ENCODE peak calls at places on chromosomes 3 and 15, in four cellular contexts. One of them, this sample, is unnamed.

GRCh38 chr3:152396867-152397266 is 128.1 kb downstream of the MBNL1 start:
- DNase-seq in mammary epithelial cell: no peak
- DNase-seq in thoracic aorta: no peak
- DNase-seq in H7: no peak
- DNase-seq in this sample: no peak

GRCh38 chr3:172520332-172520831 is 2.8 kb downstream of the TNFSF10 start:
- DNase-seq in thoracic aorta: no peak
- DNase-seq in mammary epithelial cell: peak; percentile 91
- DNase-seq in H7: no peak
- DNase-seq in this sample: no peak

GRCh38 chr15:95567686-95568085 is 762.8 kb upstream of the NR2F2 start:
- DNase-seq in thoracic aorta: no peak
- DNase-seq in H7: no peak
- DNase-seq in mammary epithelial cell: no peak
- DNase-seq in this sample: no peak

GRCh38 chr3:9765865-9766264 is 3.9 kb downstream of the CAMK1 start:
- DNase-seq in thoracic aorta: no peak
- DNase-seq in H7: peak; percentile 77
- DNase-seq in mammary epithelial cell: no peak
- DNase-seq in this sample: no peak

GRCh38 chr3:36319683-36320082 is 60.6 kb upstream of the STAC start:
- DNase-seq in thoracic aorta: no peak
- DNase-seq in mammary epithelial cell: no peak
- DNase-seq in H7: peak; percentile 19
- DNase-seq in this sample: no peak

GRCh38 chr3:34183581-34184313 is 385.3 kb downstream of the PDCD6IP start:
- DNase-seq in H7: no peak
- DNase-seq in mammary epithelial cell: no peak
- DNase-seq in thoracic aorta: no peak
- DNase-seq in this sample: no peak

GRCh38 chr3:71784914-71785593 is at the start of gene PROK2:
- DNase-seq in mammary epithelial cell: no peak
- DNase-seq in thoracic aorta: no peak
- DNase-seq in H7: peak; percentile 77
- DNase-seq in this sample: no peak

GRCh38 chr15:74866090-74866489 is 7.1 kb downstream of the SCAMP2 start:
- DNase-seq in thoracic aorta: no peak
- DNase-seq in mammary epithelial cell: peak; percentile 89
- DNase-seq in H7: no peak
- DNase-seq in this sample: no peak

GRCh38 chr3:57557088-57557537 is 1.0 kb downstream of the PDE12 start:
- DNase-seq in H7: peak; percentile 45
- DNase-seq in mammary epithelial cell: peak; percentile 56
- DNase-seq in thoracic aorta: no peak
- DNase-seq in this sample: no peak

GRCh38 chr3:60588806-60589205 is 662.4 kb downstream of the FHIT start:
- DNase-seq in mammary epithelial cell: peak; percentile 94
- DNase-seq in H7: no peak
- DNase-seq in thoracic aorta: no peak
- DNase-seq in this sample: no peak

GRCh38 chr15:31004220-31004733 is 12.8 kb upstream of the MTMR10 start:
- DNase-seq in H7: peak; percentile 40
- DNase-seq in thoracic aorta: no peak
- DNase-seq in mammary epithelial cell: no peak
- DNase-seq in this sample: no peak

GRCh38 chr3:109178701-109179100 is 42.2 kb downstream of the C3orf85 start:
- DNase-seq in mammary epithelial cell: no peak
- DNase-seq in H7: no peak
- DNase-seq in thoracic aorta: no peak
- DNase-seq in this sample: no peak

GRCh38 chr3:52317178-52317577 is 1.1 kb downstream of the DNAH1 start:
- DNase-seq in H7: peak; percentile 77
- DNase-seq in mammary epithelial cell: no peak
- DNase-seq in thoracic aorta: no peak
- DNase-seq in this sample: no peak

GRCh38 chr15:80031841-80032240 is 27.6 kb upstream of the ZFAND6 start:
- DNase-seq in mammary epithelial cell: peak; percentile 30
- DNase-seq in thoracic aorta: no peak
- DNase-seq in H7: no peak
- DNase-seq in this sample: no peak

GRCh38 chr3:62453448-62453847 is 80.1 kb upstream of the FEZF2 start:
- DNase-seq in mammary epithelial cell: no peak
- DNase-seq in thoracic aorta: no peak
- DNase-seq in H7: no peak
- DNase-seq in this sample: no peak

GRCh38 chr3:79766474-79767193 is 1.2 kb downstream of the ROBO1 start:
- DNase-seq in mammary epithelial cell: no peak
- DNase-seq in H7: peak; percentile 45
- DNase-seq in thoracic aorta: no peak
- DNase-seq in this sample: no peak

GRCh38 chr15:93158104-93158503 is 69.1 kb upstream of the RGMA start:
- DNase-seq in thoracic aorta: no peak
- DNase-seq in mammary epithelial cell: no peak
- DNase-seq in H7: no peak
- DNase-seq in this sample: no peak

GRCh38 chr3:36957862-36958686 is 13.2 kb upstream of the TRANK1 start:
- DNase-seq in mammary epithelial cell: peak; percentile 95
- DNase-seq in thoracic aorta: no peak
- DNase-seq in H7: no peak
- DNase-seq in this sample: no peak

GRCh38 chr3:188233320-188233719 is 79.4 kb downstream of the LPP start:
- DNase-seq in H7: no peak
- DNase-seq in thoracic aorta: no peak
- DNase-seq in mammary epithelial cell: peak; percentile 21
- DNase-seq in this sample: no peak

GRCh38 chr15:52765779-52766178 is 24.4 kb downstream of the ONECUT1 start:
- DNase-seq in H7: no peak
- DNase-seq in thoracic aorta: no peak
- DNase-seq in mammary epithelial cell: no peak
- DNase-seq in this sample: no peak

GRCh38 chr3:69129531-69129930 is 7.1 kb upstream of the LMOD3 start:
- DNase-seq in H7: no peak
- DNase-seq in mammary epithelial cell: no peak
- DNase-seq in thoracic aorta: no peak
- DNase-seq in this sample: no peak

GRCh38 chr3:105066106-105066839 is 300.4 kb upstream of the ALCAM start:
- DNase-seq in thoracic aorta: no peak
- DNase-seq in mammary epithelial cell: peak; percentile 5
- DNase-seq in H7: no peak
- DNase-seq in this sample: no peak

GRCh38 chr15:23599053-23599452 is 33.6 kb downstream of the MKRN3 start:
- DNase-seq in mammary epithelial cell: no peak
- DNase-seq in H7: no peak
- DNase-seq in thoracic aorta: no peak
- DNase-seq in this sample: no peak

GRCh38 chr3:128763967-128764366 is 38.0 kb downstream of the RAB7A start:
- DNase-seq in mammary epithelial cell: no peak
- DNase-seq in H7: no peak
- DNase-seq in thoracic aorta: no peak
- DNase-seq in this sample: no peak

GRCh38 chr15:99115300-99116215 is 10.7 kb downstream of the SYNM start:
- DNase-seq in mammary epithelial cell: no peak
- DNase-seq in thoracic aorta: no peak
- DNase-seq in H7: no peak
- DNase-seq in this sample: no peak

GRCh38 chr3:24401090-24401810 is 93.4 kb downstream of the THRB start:
- DNase-seq in mammary epithelial cell: no peak
- DNase-seq in H7: no peak
- DNase-seq in thoracic aorta: no peak
- DNase-seq in this sample: no peak

GRCh38 chr3:20056727-20057611 is 16.7 kb downstream of the KAT2B start:
- DNase-seq in thoracic aorta: no peak
- DNase-seq in H7: no peak
- DNase-seq in mammary epithelial cell: peak; percentile 98
- DNase-seq in this sample: no peak

GRCh38 chr3:55329849-55330248 is 157.3 kb downstream of the WNT5A start:
- DNase-seq in mammary epithelial cell: peak; percentile 68
- DNase-seq in thoracic aorta: no peak
- DNase-seq in H7: no peak
- DNase-seq in this sample: no peak

GRCh38 chr3:141795719-141796435 is 32.7 kb downstream of the GRK7 start:
- DNase-seq in thoracic aorta: no peak
- DNase-seq in mammary epithelial cell: no peak
- DNase-seq in H7: no peak
- DNase-seq in this sample: no peak

GRCh38 chr3:45497963-45498362 is 96.6 kb upstream of the LIMD1 start:
- DNase-seq in mammary epithelial cell: no peak
- DNase-seq in H7: no peak
- DNase-seq in thoracic aorta: no peak
- DNase-seq in this sample: no peak

GRCh38 chr3:426056-426455 is 229.5 kb downstream of the CHL1 start:
- DNase-seq in H7: no peak
- DNase-seq in mammary epithelial cell: peak; percentile 28
- DNase-seq in thoracic aorta: no peak
- DNase-seq in this sample: no peak

GRCh38 chr3:70805044-70805732 is 492.8 kb upstream of the MDFIC2 start:
- DNase-seq in mammary epithelial cell: no peak
- DNase-seq in thoracic aorta: no peak
- DNase-seq in H7: no peak
- DNase-seq in this sample: no peak

GRCh38 chr3:148331111-148331818 is 366.4 kb upstream of the AGTR1 start:
- DNase-seq in mammary epithelial cell: no peak
- DNase-seq in thoracic aorta: no peak
- DNase-seq in H7: no peak
- DNase-seq in this sample: no peak

DNA sequence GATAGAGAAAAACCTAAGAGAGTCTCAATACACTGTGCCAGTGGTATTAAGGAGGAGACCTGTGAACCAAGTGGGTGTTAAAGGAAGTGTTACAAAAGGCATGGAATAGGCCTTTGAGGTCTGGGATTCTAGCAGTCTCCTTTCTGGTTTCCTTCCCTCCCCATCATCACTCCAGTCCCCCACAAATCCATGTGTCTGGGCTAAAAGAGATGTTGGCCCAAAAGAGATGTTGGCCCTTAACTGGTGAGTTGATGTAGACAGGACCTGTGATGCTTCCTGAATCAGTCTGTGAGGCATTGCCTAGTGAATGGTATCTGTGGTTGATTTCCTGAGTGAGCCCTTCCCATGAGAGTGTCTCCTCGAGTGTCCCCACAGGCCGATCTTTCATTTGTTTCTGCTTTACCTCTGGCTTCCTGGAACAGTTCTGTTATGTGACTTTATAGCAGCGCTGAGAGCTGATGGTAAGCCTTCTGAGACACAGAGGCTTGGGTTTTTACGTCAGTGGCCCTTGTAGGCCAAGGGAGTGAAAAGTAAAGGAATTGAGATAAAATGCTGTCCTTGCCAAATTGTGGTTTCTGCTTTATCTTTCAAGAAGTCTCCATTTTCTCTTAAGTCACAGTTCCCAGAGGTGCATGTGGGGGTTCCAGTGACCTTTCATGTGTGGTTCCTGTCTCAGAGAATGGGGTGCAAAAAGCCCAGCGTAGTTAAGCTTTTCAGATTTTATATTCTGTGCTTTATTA is 87.8 kb downstream of the KLHL25 start:
- DNase-seq in H7: no peak
- DNase-seq in thoracic aorta: no peak
- DNase-seq in mammary epithelial cell: no peak
- DNase-seq in this sample: no peak
- H3K4me3 ChIP-seq in H7: no peak overlapping the region
- H3K4me3 ChIP-seq in thoracic aorta: peak overlapping the region; percentile 52
- H3K4me3 ChIP-seq in mammary epithelial cell: no peak overlapping the region
- H3K4me3 ChIP-seq in this sample: peak overlapping the region; percentile 20

GRCh38 chr15:40080847-40081246 is 27.8 kb downstream of the BMF start:
- DNase-seq in mammary epithelial cell: no peak
- DNase-seq in H7: no peak
- DNase-seq in thoracic aorta: no peak
- DNase-seq in this sample: no peak

GRCh38 chr15:40081691-40082194 is 26.9 kb downstream of the BMF start:
- DNase-seq in H7: peak; percentile 84
- DNase-seq in mammary epithelial cell: peak; percentile 64
- DNase-seq in thoracic aorta: no peak
- DNase-seq in this sample: peak; percentile 80

GRCh38 chr15:40080104-40080503 is 28.6 kb downstream of the BMF start:
- DNase-seq in H7: no peak
- DNase-seq in mammary epithelial cell: no peak
- DNase-seq in thoracic aorta: no peak
- DNase-seq in this sample: no peak

GRCh38 chr15:40083756-40084101 is 24.9 kb downstream of the BMF start:
- DNase-seq in mammary epithelial cell: no peak
- DNase-seq in thoracic aorta: no peak
- DNase-seq in H7: no peak
- DNase-seq in this sample: no peak

DNA sequence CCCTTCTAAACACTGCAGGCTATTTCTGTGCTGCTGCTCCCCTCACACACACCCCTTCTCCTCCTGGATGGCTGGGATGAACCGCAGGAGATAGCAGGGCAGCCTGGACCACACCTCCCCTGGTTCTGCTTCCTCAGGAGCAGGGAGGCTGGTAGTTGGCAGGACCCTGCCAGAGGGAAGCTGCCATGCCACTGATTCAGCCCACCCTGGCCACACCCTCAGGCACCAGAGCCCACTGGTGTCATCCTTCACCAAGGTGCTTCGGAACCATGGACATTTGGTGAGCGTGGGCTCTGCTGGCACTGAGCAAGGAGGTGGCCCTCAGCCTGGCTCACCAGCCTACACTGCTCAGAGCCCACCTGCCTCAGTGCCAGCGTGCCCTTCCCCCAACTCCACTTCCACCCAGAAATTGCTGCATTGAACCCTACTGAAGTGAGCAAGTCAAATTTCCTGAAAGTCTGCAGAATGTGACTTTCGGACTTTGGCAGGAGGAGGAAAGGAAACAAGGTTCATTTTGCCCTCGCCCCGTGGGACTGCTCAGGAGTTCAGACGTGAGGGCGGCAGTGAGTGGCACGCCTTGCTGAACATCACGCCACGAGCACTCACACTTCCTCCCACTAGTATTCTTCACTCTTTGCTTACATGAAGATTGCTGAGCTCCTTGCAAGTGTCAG is 26.3 kb downstream of the BMF start:
- DNase-seq in H7: no peak
- DNase-seq in thoracic aorta: no peak
- DNase-seq in mammary epithelial cell: no peak
- DNase-seq in this sample: no peak
- H3K4me3 ChIP-seq in H7: no peak overlapping the region
- H3K4me3 ChIP-seq in thoracic aorta: peak overlapping the region; percentile 68
- H3K4me3 ChIP-seq in mammary epithelial cell: no peak overlapping the region
- H3K4me3 ChIP-seq in this sample: peak overlapping the region; percentile 40

GRCh38 chr3:111538687-111539086 is 3.3 kb upstream of the CD96 start:
- DNase-seq in thoracic aorta: no peak
- DNase-seq in H7: no peak
- DNase-seq in mammary epithelial cell: peak; percentile 21
- DNase-seq in this sample: no peak
- H3K4me3 ChIP-seq in thoracic aorta: no peak overlapping the region
- H3K4me3 ChIP-seq in H7: no peak overlapping the region
- H3K4me3 ChIP-seq in mammary epithelial cell: no peak overlapping the region
- H3K4me3 ChIP-seq in this sample: no peak overlapping the region

GRCh38 chr15:55268054-55268695 is 21.4 kb downstream of the RAB27A start:
- DNase-seq in mammary epithelial cell: no peak
- DNase-seq in thoracic aorta: no peak
- DNase-seq in H7: no peak
- DNase-seq in this sample: no peak

GRCh38 chr15:55270301-55270700 is 19.3 kb downstream of the RAB27A start:
- DNase-seq in thoracic aorta: no peak
- DNase-seq in H7: no peak
- DNase-seq in mammary epithelial cell: no peak
- DNase-seq in this sample: no peak

GRCh38 chr15:55266547-55266946 is 23.1 kb downstream of the RAB27A start:
- DNase-seq in H7: no peak
- DNase-seq in thoracic aorta: no peak
- DNase-seq in mammary epithelial cell: no peak
- DNase-seq in this sample: no peak

GRCh38 chr15:55267401-55268053 is 22.1 kb downstream of the RAB27A start:
- DNase-seq in H7: no peak
- DNase-seq in mammary epithelial cell: no peak
- DNase-seq in thoracic aorta: no peak
- DNase-seq in this sample: no peak
- H3K4me3 ChIP-seq in H7: no peak overlapping the region
- H3K4me3 ChIP-seq in mammary epithelial cell: no peak overlapping the region
- H3K4me3 ChIP-seq in thoracic aorta: peak overlapping the region; percentile 12
- H3K4me3 ChIP-seq in this sample: no peak overlapping the region